ENCODE peak calls at places on chromosomes 11 and 22, in five cellular contexts. G is mesenteric fat pad, C is HEK293T, H is posterior cingulate gyrus, P is GM03348. M is an unnamed sample.

GRCh38 chr11:109972181-109972715 is 120.9 kb upstream of the ZC3H12C start:
- DNase-seq in H (no peak), G (no peak), C (no peak), P (no peak), M (no peak)

GRCh38 chr11:36726420-36726819 is 128.4 kb upstream of the RAG2 start:
- DNase-seq in G (no peak), P (no peak), C (no peak), H (no peak), M (no peak)

GRCh38 chr22:21567456-21568206 is at the start of gene UBE2L3:
- DNase-seq in H (peak; percentile 80), P (peak; percentile 95), G (peak; percentile 93), C (peak; percentile 95), M (peak; percentile 60)

GRCh38 chr11:66974724-66975402 is at the start of gene C11orf86:
- DNase-seq in H (no peak), G (no peak), C (no peak), P (no peak), M (no peak)

GRCh38 chr11:125945011-125945796 is 640 bp upstream of the VSIG10L2 start:
- DNase-seq in P (no peak), H (no peak), G (no peak), C (no peak), M (no peak)

GRCh38 chr22:25987948-25988347 is 181.3 kb upstream of the SEZ6L start:
- DNase-seq in G (no peak), H (no peak), P (no peak), C (no peak), M (no peak)

GRCh38 chr22:30564766-30565118 is 9.7 kb downstream of the GAL3ST1 start:
- DNase-seq in H (peak; percentile 33), P (no peak), C (no peak), G (no peak), M (no peak)

GRCh38 chr11:134388590-134388989 is 23.5 kb downstream of the B3GAT1 start:
- DNase-seq in G (no peak), C (no peak), P (no peak), H (no peak), M (no peak)

GRCh38 chr11:121372028-121372427 is 79.5 kb downstream of the SC5D start:
- DNase-seq in G (no peak), P (no peak), H (no peak), C (no peak), M (no peak)

GRCh38 chr11:17762309-17762974 is 27.9 kb downstream of the KCNC1 start:
- DNase-seq in H (no peak), G (no peak), C (no peak), P (no peak), M (no peak)

GRCh38 chr11:130522284-130522961 is 74.0 kb downstream of the ADAMTS15 start:
- DNase-seq in H (peak; percentile 61), G (peak; percentile 94), C (peak; percentile 44), P (peak; percentile 95), M (no peak)

GRCh38 chr11:69962152-69962551 is 116.0 kb upstream of the ANO1 start:
- DNase-seq in C (no peak), H (no peak), P (no peak), G (no peak), M (no peak)

GRCh38 chr11:111327908-111328624 is 29.7 kb downstream of the POU2AF3 start:
- DNase-seq in P (no peak), C (no peak), G (no peak), H (no peak), M (peak; percentile 99)